ENCODE peak calls at places on chromosome X, in four cellular contexts. X is neuronal stem cell, I is IMR-90, E is H9. G is an unnamed sample.

GRCh38 chrX:42772874-42773273 is 5.1 kb downstream of the PPP1R2C start:
- DNase-seq in X (no peak), I (no peak), E (no peak), G (no peak)

GRCh38 chrX:369563-370101 is 17.1 kb downstream of the PPP2R3B start:
- DNase-seq in X (no peak), I (no peak), E (no peak), G (no peak)

GRCh38 chrX:102950908-102951866 is 14.1 kb downstream of the RAB40AL start:
- DNase-seq in X (peak; percentile 64), I (peak; percentile 27), E (peak; percentile 74), G (peak; percentile 60)

GRCh38 chrX:13876652-13877051 is 59.8 kb upstream of the GPM6B start:
- DNase-seq in X (no peak), I (peak; percentile 78), E (no peak), G (peak; percentile 57)

GRCh38 chrX:54181196-54181953 is 1.7 kb downstream of the FAM120C start:
- DNase-seq in X (no peak), I (peak; percentile 41), E (no peak), G (peak; percentile 28)

GRCh38 chrX:69113723-69114122 is 51.5 kb downstream of the PJA1 start:
- DNase-seq in X (no peak), I (no peak), E (no peak), G (no peak)

GRCh38 chrX:75067931-75068330 is 88.2 kb downstream of the ABCB7 start:
- DNase-seq in X (no peak), I (peak; percentile 13), E (no peak), G (no peak)

GRCh38 chrX:8726031-8726652 is 5.8 kb downstream of the ANOS1 start:
- DNase-seq in X (no peak), I (no peak), E (no peak), G (peak; percentile 35)

GRCh38 chrX:135737361-135738071 is 24.1 kb downstream of the CT45A1 start:
- DNase-seq in X (no peak), I (peak; percentile 1), E (no peak), G (no peak)

GRCh38 chrX:19627081-19627480 is 111.8 kb upstream of the MAP3K15 start:
- DNase-seq in X (no peak), I (no peak), E (no peak), G (no peak)

GRCh38 chrX:105191878-105192277 is 28.6 kb downstream of the TEX13A start:
- DNase-seq in X (no peak), I (no peak), E (peak; percentile 55), G (peak; percentile 17)

DNA sequence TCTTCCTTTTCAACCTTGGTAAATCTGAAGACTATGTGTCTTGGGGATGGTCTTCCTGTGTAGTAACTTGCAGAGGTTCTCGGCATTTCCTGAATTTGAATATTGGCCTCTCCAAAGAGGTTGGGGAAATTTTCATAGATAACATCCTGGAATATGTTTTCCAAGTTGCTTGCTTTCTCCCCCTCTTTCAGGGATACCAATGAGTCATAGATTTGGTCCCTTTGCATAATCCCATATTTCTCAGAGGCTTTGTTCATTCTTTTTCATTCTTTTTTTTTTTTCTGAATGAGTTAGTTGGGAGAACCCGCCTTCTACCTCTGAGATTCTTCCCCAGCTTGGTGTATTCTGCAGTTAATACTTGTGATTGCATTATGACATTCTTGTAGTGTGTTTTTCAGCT is 549.2 kb upstream of the AMOT start:
- DNase-seq in X (no peak), I (no peak), E (no peak), G (no peak)
- H4K8ac ChIP-seq in X (no peak overlapping the region), I (no peak overlapping the region), E (no peak overlapping the region), G (no peak overlapping the region)

GRCh38 chrX:111376486-111376885 is 35.5 kb downstream of the DCX start:
- DNase-seq in X (no peak), I (no peak), E (no peak), G (no peak)

GRCh38 chrX:111376897-111377601 is 34.9 kb downstream of the DCX start:
- DNase-seq in X (peak; percentile 40), I (no peak), E (peak; percentile 48), G (no peak)

GRCh38 chrX:111372065-111372464 is 39.9 kb downstream of the DCX start:
- DNase-seq in X (no peak), I (no peak), E (no peak), G (no peak)

DNA sequence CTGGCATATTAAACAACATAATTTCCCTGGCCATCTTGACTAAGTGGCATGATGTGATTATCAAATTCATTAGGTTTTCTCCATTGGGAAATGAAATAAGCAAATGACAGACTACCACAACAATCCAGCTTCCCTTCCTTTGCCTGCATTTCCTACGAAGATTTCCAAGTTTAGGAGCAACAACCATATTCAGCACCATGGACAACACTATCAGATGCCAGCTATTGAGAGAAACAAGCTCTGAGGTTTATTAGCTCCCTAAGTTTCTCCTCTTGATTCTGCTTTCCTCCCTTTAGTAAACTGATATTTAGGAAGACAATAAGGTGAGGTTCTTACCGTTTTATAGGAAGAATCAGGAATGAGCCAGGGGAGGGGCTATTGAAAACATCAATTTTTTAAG is 36.2 kb downstream of the DCX start:
- DNase-seq in X (no peak), I (no peak), E (no peak), G (peak; percentile 17)
- H2BK5ac ChIP-seq in X (no peak overlapping the region), I (no peak overlapping the region), E (no peak overlapping the region), G (no peak overlapping the region)

GRCh38 chrX:86148594-86148993 is 343 bp downstream of the DACH2 start:
- DNase-seq in X (no peak), I (no peak), E (peak; percentile 29), G (no peak)
- H3K4me2 ChIP-seq in X (peak overlapping the region; percentile 73), I (peak overlapping the region; percentile 15), E (peak overlapping the region; percentile 94), G (peak overlapping the region; percentile 77)

GRCh38 chrX:154375156-154375504 is 696 bp upstream of the FLNA start:
- DNase-seq in X (no peak), I (no peak), E (no peak), G (no peak)
- H4K8ac ChIP-seq in X (no peak overlapping the region), I (peak overlapping the region; percentile 45), E (no peak overlapping the region), G (no peak overlapping the region)

GRCh38 chrX:127649011-127649410 is 403.2 kb downstream of the ACTRT1 start:
- DNase-seq in X (no peak), I (no peak), E (no peak), G (no peak)
- H2BK5ac ChIP-seq in X (no peak overlapping the region), I (no peak overlapping the region), E (no peak overlapping the region), G (no peak overlapping the region)

GRCh38 chrX:132958086-132958703 is at the start of gene HS6ST2:
- DNase-seq in X (peak; percentile 27), I (no peak), E (peak; percentile 48), G (peak; percentile 14)

GRCh38 chrX:132956421-132957210 is 1.8 kb downstream of the HS6ST2 start:
- DNase-seq in X (no peak), I (no peak), E (no peak), G (peak; percentile 14)

GRCh38 chrX:132955710-132956109 is 2.7 kb downstream of the HS6ST2 start:
- DNase-seq in X (no peak), I (no peak), E (no peak), G (no peak)

GRCh38 chrX:132954323-132954722 is 4.1 kb downstream of the HS6ST2 start:
- DNase-seq in X (no peak), I (no peak), E (no peak), G (no peak)

GRCh38 chrX:132957211-132958085 is 981 bp downstream of the HS6ST2 start:
- DNase-seq in X (peak; percentile 66), I (no peak), E (peak; percentile 58), G (peak; percentile 45)
- H3K4me2 ChIP-seq in X (peak overlapping the region; percentile 69), I (no peak overlapping the region), E (peak overlapping the region; percentile 68), G (peak overlapping the region; percentile 94)

G was measured in mesenchymal stem cell.